ENCODE peak calls at places on chromosomes 13 and 19, in six cellular contexts. X is activated T-helper 1 cell treated with anti-CD3 and anti-CD28 coated beads, Interleukin-2, amount 50 U/mL, for 16 hours; G is upper lobe of right lung; R is NCI-H2081 treated with DMSO at 0.1 percent for 48 hours; B is caudate nucleus; H is tibial nerve. C is an unnamed sample.

GRCh38 chr13:73168226-73168992 is 109.6 kb downstream of the KLF5 start:
- DNase-seq in X (no peak), G (no peak), H (no peak), R (no peak), B (no peak), C (no peak)

GRCh38 chr13:50080856-50081105 is 65.5 kb downstream of the KCNRG start:
- DNase-seq in G (no peak), R (no peak), H (no peak), B (no peak), X (no peak), C (no peak)

GRCh38 chr19:19488875-19489690 is 26.3 kb downstream of the TSSK6 start:
- DNase-seq in R (no peak), G (peak; percentile 84), B (peak; percentile 68), X (peak; percentile 76), H (peak; percentile 84), C (peak; percentile 58)

GRCh38 chr19:17803264-17803896 is 8.4 kb downstream of the B3GNT3 start:
- DNase-seq in X (no peak), B (no peak), G (no peak), H (peak; percentile 9), R (no peak), C (no peak)

GRCh38 chr19:29624489-29625210 is 18.6 kb downstream of the POP4 start:
- DNase-seq in H (no peak), G (no peak), R (no peak), X (no peak), B (no peak), C (no peak)

GRCh38 chr13:40694426-40694825 is 28.0 kb upstream of the FOXO1 start:
- DNase-seq in X (no peak), H (no peak), B (no peak), G (no peak), R (no peak), C (no peak)

GRCh38 chr13:91359071-91359470 is 11.6 kb downstream of the MIR17HG start:
- DNase-seq in B (no peak), H (no peak), X (no peak), G (no peak), R (no peak), C (no peak)

GRCh38 chr19:50512112-50512998 is 1.4 kb downstream of the ASPDH start:
- DNase-seq in X (no peak), G (no peak), H (no peak), B (no peak), R (no peak), C (no peak)

GRCh38 chr13:109427695-109428094 is 358.7 kb downstream of the IRS2 start:
- DNase-seq in H (no peak), X (no peak), R (no peak), G (no peak), B (no peak), C (no peak)

GRCh38 chr13:20425819-20426219 is 99.8 kb downstream of the CRYL1 start:
- DNase-seq in G (no peak), B (no peak), X (no peak), H (no peak), R (no peak), C (no peak)

GRCh38 chr19:1063030-1063908 is 3.7 kb upstream of the ARHGAP45 start:
- DNase-seq in B (no peak), R (no peak), X (no peak), H (no peak), G (peak; percentile 74), C (peak; percentile 43)

GRCh38 chr19:40283414-40284250 is 1.5 kb downstream of the AKT2 start:
- DNase-seq in G (no peak), R (no peak), B (no peak), H (no peak), X (no peak), C (no peak)

GRCh38 chr13:28505543-28506135 is 10.7 kb upstream of the FLT1 start:
- DNase-seq in H (no peak), G (no peak), R (no peak), X (no peak), B (no peak), C (no peak)

GRCh38 chr19:46232029-46232428 is 2.5 kb downstream of the IGFL1 start:
- DNase-seq in H (no peak), R (no peak), X (no peak), G (peak; percentile 78), B (no peak), C (no peak)

GRCh38 chr19:3986260-3987041 is 1.2 kb upstream of the EEF2 start:
- DNase-seq in X (no peak), R (peak; percentile 73), H (peak; percentile 56), G (no peak), B (peak; percentile 30), C (no peak)

GRCh38 chr13:97436845-97437244 is 2.9 kb downstream of the RAP2A start:
- DNase-seq in H (no peak), X (no peak), R (no peak), B (no peak), G (no peak), C (no peak)

GRCh38 chr19:35055715-35056179 is 14.2 kb downstream of the HPN start:
- DNase-seq in B (no peak), G (no peak), X (no peak), H (no peak), R (no peak), C (no peak)

GRCh38 chr19:49129238-49129583 is 9.9 kb downstream of the PPFIA3 start:
- DNase-seq in H (no peak), G (no peak), X (no peak), R (no peak), B (no peak), C (no peak)